ENCODE peak calls at places on chromosomes 12 and 14, in four cellular contexts. S is IMR-90, H is GM12878, M is K562. T is an unnamed sample.

GRCh38 chr12:62517887-62518286 is 51.3 kb downstream of the MON2 start:
- DNase-seq in S (no peak), M (no peak), H (no peak), T (no peak)

GRCh38 chr12:27277846-27278260 is 33.8 kb downstream of the STK38L start:
- DNase-seq in M (no peak), H (peak), S (peak), T (no peak)

GRCh38 chr12:52832451-52832850 is 1.7 kb downstream of the KRT79 start:
- DNase-seq in S (no peak), H (no peak), M (no peak), T (no peak)

GRCh38 chr12:20101046-20101445 is 267.3 kb upstream of the PDE3A start:
- DNase-seq in S (peak), H (no peak), M (no peak), T (no peak)

GRCh38 chr14:68890173-68890931 is 88.8 kb downstream of the ACTN1 start:
- DNase-seq in S (no peak), M (no peak), H (no peak), T (no peak)

GRCh38 chr12:20631711-20632110 is 63.4 kb upstream of the SLCO1C1 start:
- DNase-seq in M (no peak), H (no peak), S (no peak), T (no peak)

GRCh38 chr14:33773205-33774030 is 177.5 kb downstream of the EGLN3 start:
- DNase-seq in M (no peak), H (no peak), S (no peak), T (no peak)

GRCh38 chr12:2856901-2857495 is at the start of gene TEX52:
- DNase-seq in H (no peak), M (no peak), S (no peak), T (peak)

GRCh38 chr12:58465418-58465817 is 454.9 kb downstream of the LRIG3 start:
- DNase-seq in H (no peak), M (no peak), S (peak), T (no peak)

GRCh38 chr12:109727039-109727723 is 13.6 kb downstream of the FAM222A start:
- DNase-seq in S (no peak), M (no peak), H (no peak), T (no peak)

GRCh38 chr14:88919502-88919901 is 95.1 kb downstream of the TTC8 start:
- DNase-seq in H (no peak), S (no peak), M (no peak), T (no peak)

GRCh38 chr14:54622189-54622958 is 55.4 kb downstream of the SAMD4A start:
- DNase-seq in S (no peak), H (peak), M (no peak), T (no peak)

GRCh38 chr12:52204095-52204930 is 12.5 kb upstream of the KRT80 start:
- DNase-seq in M (no peak), H (no peak), S (peak), T (no peak)

GRCh38 chr12:66244446-66244845 is 55.4 kb downstream of the IRAK3 start:
- DNase-seq in M (no peak), S (no peak), H (no peak), T (no peak)

GRCh38 chr14:104724407-104724980 is 465 bp downstream of the ADSS1 start:
- DNase-seq in S (no peak), M (peak), H (no peak), T (no peak)

GRCh38 chr12:122060069-122060468 is 18.5 kb upstream of the MLXIP start:
- DNase-seq in M (no peak), H (no peak), S (no peak), T (no peak)

GRCh38 chr12:90174198-90174510 is 465.5 kb upstream of the ATP2B1 start:
- DNase-seq in H (peak), M (no peak), S (no peak), T (no peak)

GRCh38 chr12:33514893-33515292 is 75.3 kb upstream of the SYT10 start:
- DNase-seq in H (no peak), M (no peak), S (no peak), T (no peak)

GRCh38 chr12:1644523-1645438 is 15.8 kb downstream of the WNT5B start:
- DNase-seq in S (peak), H (no peak), M (no peak), T (no peak)

GRCh38 chr14:92516966-92517350 is 3.4 kb downstream of the RIN3 start:
- DNase-seq in M (no peak), H (no peak), S (no peak), T (no peak)

GRCh38 chr12:89051065-89051677 is 301.1 kb downstream of the DUSP6 start:
- DNase-seq in H (no peak), S (peak), M (peak), T (no peak)
- TF ChIP-seq CHD1 in H (no peak), S (no peak), M (no peak), T (no peak)

GRCh38 chr14:101780390-101780789 is 18.9 kb downstream of the PPP2R5C start:
- DNase-seq in M (no peak), H (no peak), S (no peak), T (no peak)

GRCh38 chr14:101781240-101782061 is 19.9 kb downstream of the PPP2R5C start:
- DNase-seq in M (no peak), S (no peak), H (no peak), T (no peak)

GRCh38 chr14:101784631-101785030 is 23.1 kb downstream of the PPP2R5C start:
- DNase-seq in M (no peak), H (no peak), S (no peak), T (no peak)

GRCh38 chr14:101783260-101784016 is 21.9 kb downstream of the PPP2R5C start:
- DNase-seq in M (no peak), S (no peak), H (no peak), T (no peak)

DNA sequence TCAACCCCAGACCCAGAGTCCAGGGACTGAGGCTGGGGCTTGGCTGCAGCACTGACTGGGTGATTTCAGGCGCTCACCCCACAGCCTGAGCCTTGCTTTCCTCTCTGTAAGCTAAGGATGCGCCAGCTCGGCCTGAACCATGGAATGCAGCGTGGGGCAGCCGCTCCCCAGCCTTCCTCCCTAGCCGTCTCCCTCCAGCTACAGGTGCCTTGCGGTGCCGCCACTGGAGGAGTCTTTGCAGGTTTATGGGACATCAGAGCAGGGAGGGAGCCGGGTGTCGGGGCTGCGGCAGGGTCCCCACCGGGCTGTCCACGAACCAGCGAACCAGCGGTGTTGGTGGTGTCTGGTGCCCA is 19.4 kb downstream of the PPP2R5C start:
- DNase-seq in M (no peak), S (no peak), H (no peak), T (peak)
- TF ChIP-seq RAD21 in M (no peak), S (no peak), H (no peak), T (no peak)

DNA sequence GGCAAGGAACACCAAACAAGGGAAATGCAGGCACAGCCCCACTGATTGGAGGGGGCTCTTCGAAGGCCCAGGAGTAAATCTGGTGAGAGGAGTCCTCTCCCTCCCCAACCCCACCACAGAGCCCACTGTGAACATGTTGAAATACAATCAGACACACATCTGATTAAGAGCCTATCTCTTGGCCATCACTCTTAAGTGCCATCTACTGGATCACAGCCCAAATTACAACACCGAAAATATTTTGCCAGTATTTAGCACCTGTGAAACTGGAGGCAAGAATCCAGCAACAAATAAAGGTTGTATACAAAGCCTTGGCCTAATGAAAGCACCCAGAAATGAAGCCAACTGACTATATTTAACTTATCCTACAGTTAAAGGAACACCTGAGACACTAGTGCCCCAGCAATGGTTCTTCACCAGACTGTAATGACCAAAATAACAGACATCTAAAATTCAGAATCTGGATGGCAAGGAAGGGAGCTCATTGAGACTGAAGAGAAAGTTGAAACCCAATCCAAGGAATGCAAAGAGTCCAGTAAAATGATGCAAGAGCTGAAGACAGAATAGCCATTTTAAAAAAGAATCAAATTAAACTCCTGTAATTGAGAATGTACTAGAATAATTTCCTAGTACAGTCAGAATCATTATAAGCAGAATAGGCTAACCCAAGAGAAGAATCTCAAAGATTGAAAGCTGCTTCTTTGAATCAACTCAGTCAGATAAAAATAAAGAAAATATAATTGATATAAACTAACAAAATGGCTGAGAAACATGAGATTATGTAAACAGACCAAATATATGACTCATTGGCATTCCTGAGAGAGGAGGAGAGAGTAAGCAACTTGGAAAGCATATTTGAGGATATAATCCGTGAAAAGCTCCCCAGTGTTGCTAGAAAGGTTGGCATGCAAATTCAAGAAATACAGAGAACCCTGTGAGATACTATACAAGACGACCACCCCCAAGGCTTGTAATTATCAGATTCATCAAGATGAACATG is 1117.0 kb downstream of the FLRT2 start:
- DNase-seq in H (no peak), S (peak), M (no peak), T (no peak)
- TF ChIP-seq CHD1 in H (no peak), S (no peak), M (no peak), T (no peak)

GRCh38 chr12:47022296-47022695 is 57.1 kb upstream of the PCED1B start:
- DNase-seq in S (peak), H (no peak), M (no peak), T (no peak)
- TF ChIP-seq RAD21 in S (no peak), H (no peak), M (no peak), T (no peak)

DNA sequence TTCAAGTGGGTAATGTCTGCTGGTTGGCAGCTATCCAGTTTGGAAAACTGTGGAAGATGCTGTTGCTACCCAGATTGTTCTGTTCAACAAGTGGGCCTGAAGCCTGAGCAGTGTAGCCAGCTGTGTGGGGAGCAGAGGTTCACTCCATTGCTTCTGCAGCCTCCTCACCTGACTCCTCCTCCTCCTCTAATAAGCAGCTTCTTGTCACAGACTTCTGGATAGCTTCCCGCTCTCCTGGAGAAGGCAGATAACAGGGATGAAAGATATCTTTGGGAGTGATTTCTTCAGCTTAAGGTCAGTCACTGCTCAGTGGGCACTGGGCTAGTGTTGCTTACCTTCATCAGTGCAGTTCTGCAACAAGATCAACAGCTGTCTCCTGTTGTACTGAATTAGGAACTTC is 2.0 kb downstream of the POP5 start:
- DNase-seq in H (no peak), S (no peak), M (no peak), T (no peak)
- TF ChIP-seq CHD1 in H (no peak), S (no peak), M (no peak), T (no peak)

DNA sequence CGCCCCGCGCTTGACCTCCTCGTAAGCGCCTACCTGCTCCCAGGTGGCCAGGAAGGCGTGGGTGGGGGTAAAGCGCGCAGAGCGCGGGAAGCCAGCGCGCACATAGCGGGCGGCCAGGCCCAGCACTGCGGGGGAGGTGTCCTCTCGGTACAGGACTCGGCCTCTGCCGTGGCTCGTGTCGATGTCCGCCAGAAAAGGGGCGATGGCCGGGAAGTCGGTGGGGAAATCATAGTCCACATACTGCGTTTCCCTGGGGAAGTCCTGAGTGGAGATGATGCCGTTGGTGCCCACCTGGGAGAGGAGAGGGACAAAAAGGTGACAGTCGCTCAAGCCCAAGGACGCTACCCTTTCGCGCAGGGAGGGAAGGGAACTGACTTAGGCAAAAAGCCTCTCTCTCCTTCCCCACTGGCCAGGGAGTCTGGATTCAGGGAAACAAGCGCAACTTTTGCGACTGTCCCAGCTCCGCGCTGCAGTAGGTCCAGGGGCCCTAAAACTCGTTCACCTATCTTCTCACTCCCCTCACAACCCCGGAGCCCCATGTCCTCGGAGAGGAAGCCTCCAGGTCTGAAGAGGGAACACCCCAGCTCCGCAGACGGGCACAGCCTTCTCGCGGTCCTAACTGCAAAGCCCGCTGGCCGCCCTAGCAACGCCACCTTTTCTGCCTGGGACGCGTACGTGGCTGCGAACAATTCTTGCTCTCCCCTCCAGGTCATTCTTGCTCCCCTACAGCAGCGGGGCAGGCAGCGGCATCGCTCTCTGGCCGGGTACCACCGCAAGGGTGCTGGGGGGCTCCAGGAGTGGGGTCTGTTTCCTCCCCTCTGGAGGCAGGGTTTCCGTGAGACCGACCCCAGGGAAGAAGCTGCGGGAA is 752 bp downstream of the NID2 start:
- DNase-seq in H (no peak), M (no peak), S (peak), T (no peak)
- TF ChIP-seq RAD21 in H (no peak), M (no peak), S (peak), T (no peak)

GRCh38 chr14:50830932-50831703 is at the start of gene NIN:
- DNase-seq in M (peak), S (peak), H (no peak), T (peak)
- TF ChIP-seq CHD1 in M (no peak), S (no peak), H (no peak), T (no peak)

GRCh38 chr12:117528538-117528937 is 167.1 kb upstream of the NOS1 start:
- DNase-seq in M (no peak), H (no peak), S (no peak), T (no peak)
- TF ChIP-seq RAD21 in M (no peak), H (no peak), S (no peak), T (no peak)